ENCODE peak calls at places on chromosome 11, in seven cellular contexts. T, V, A, Q, F, R and D are unnamed samples.

GRCh38 chr11:36347384-36347906 is 51.4 kb downstream of the PRR5L start:
- DNase-seq in T (no peak), V (no peak), A (peak), Q (no peak), F (no peak), R (no peak), D (no peak)

GRCh38 chr11:45269678-45270077 is 16.5 kb downstream of the SYT13 start:
- DNase-seq in T (no peak), V (no peak), A (no peak), Q (no peak), F (no peak), R (no peak), D (no peak)

GRCh38 chr11:106424111-106424510 is 346.6 kb downstream of the AASDHPPT start:
- DNase-seq in T (peak), V (no peak), A (no peak), Q (no peak), F (no peak), R (no peak), D (peak)

GRCh38 chr11:121394785-121395184 is 57.3 kb upstream of the SORL1 start:
- DNase-seq in T (no peak), V (no peak), A (no peak), Q (no peak), F (no peak), R (no peak), D (no peak)

GRCh38 chr11:129167315-129167714 is 24.8 kb downstream of the ARHGAP32 start:
- DNase-seq in T (no peak), V (no peak), A (no peak), Q (no peak), F (no peak), R (no peak), D (no peak)

GRCh38 chr11:112281776-112282175 is 21.1 kb upstream of the PLET1 start:
- DNase-seq in T (no peak), V (no peak), A (peak), Q (no peak), F (no peak), R (no peak), D (no peak)

GRCh38 chr11:27234043-27234668 is 128.9 kb downstream of the CCDC34 start:
- DNase-seq in T (peak), V (peak), A (peak), Q (peak), F (peak), R (no peak), D (peak)

GRCh38 chr11:62108971-62109391 is 14.8 kb upstream of the INCENP start:
- DNase-seq in T (no peak), V (no peak), A (no peak), Q (no peak), F (no peak), R (no peak), D (no peak)

GRCh38 chr11:59204736-59205135 is 8.0 kb downstream of the MPEG1 start:
- DNase-seq in T (no peak), V (no peak), A (no peak), Q (no peak), F (no peak), R (no peak), D (peak)

GRCh38 chr11:116234989-116235567 is 537.7 kb downstream of the BUD13 start:
- DNase-seq in T (no peak), V (no peak), A (no peak), Q (no peak), F (no peak), R (no peak), D (no peak)

GRCh38 chr11:119782673-119783072 is 53.7 kb upstream of the NECTIN1 start:
- DNase-seq in T (no peak), V (no peak), A (no peak), Q (no peak), F (no peak), R (no peak), D (no peak)

GRCh38 chr11:6925636-6926207 is 504 bp upstream of the ZNF215 start:
- DNase-seq in T (no peak), V (no peak), A (peak), Q (no peak), F (no peak), R (no peak), D (no peak)

GRCh38 chr11:66315921-66316811 is 678 bp downstream of the CD248 start:
- DNase-seq in T (no peak), V (no peak), A (no peak), Q (no peak), F (no peak), R (no peak), D (no peak)

GRCh38 chr11:65388731-65389130 is 2.3 kb downstream of the FRMD8 start:
- DNase-seq in T (no peak), V (no peak), A (no peak), Q (no peak), F (no peak), R (no peak), D (no peak)

GRCh38 chr11:57426439-57426753 is 525 bp downstream of the SLC43A3 start:
- DNase-seq in T (no peak), V (no peak), A (no peak), Q (no peak), F (no peak), R (no peak), D (no peak)

GRCh38 chr11:106989056-106989455 is 29.2 kb downstream of the GUCY1A2 start:
- DNase-seq in T (no peak), V (no peak), A (no peak), Q (no peak), F (no peak), R (no peak), D (no peak)

GRCh38 chr11:117017456-117017855 is 80.8 kb downstream of the SIK3 start:
- DNase-seq in T (no peak), V (no peak), A (no peak), Q (no peak), F (no peak), R (no peak), D (no peak)

GRCh38 chr11:120756931-120757330 is 245.4 kb downstream of the GRIK4 start:
- DNase-seq in T (no peak), V (no peak), A (no peak), Q (no peak), F (no peak), R (no peak), D (peak)